ENCODE peak calls at places on chromosomes 13 and 19, in ten cellular contexts. One of them, this sample, is unnamed.

GRCh38 chr13:99399623-99399974 is 92.4 kb upstream of the GPR183 start:
- DNase-seq in vagina: no peak
- DNase-seq in Peyer's patch: no peak
- DNase-seq in uterus: no peak
- DNase-seq in adrenal gland: no peak
- DNase-seq in ovary: no peak
- DNase-seq in IMR-90: no peak
- DNase-seq in thyroid gland: no peak
- DNase-seq in esophagus squamous epithelium: no peak
- DNase-seq in stomach: peak; percentile 15
- DNase-seq in this sample: no peak

GRCh38 chr19:35592226-35592625 is 6.3 kb downstream of the PMIS2 start:
- DNase-seq in vagina: no peak
- DNase-seq in Peyer's patch: no peak
- DNase-seq in uterus: no peak
- DNase-seq in adrenal gland: peak; percentile 31
- DNase-seq in ovary: no peak
- DNase-seq in IMR-90: peak; percentile 37
- DNase-seq in thyroid gland: peak; percentile 64
- DNase-seq in esophagus squamous epithelium: no peak
- DNase-seq in stomach: peak; percentile 36
- DNase-seq in this sample: no peak

GRCh38 chr13:80962855-80963254 is 621.9 kb upstream of the SPRY2 start:
- DNase-seq in vagina: no peak
- DNase-seq in Peyer's patch: no peak
- DNase-seq in uterus: no peak
- DNase-seq in adrenal gland: no peak
- DNase-seq in ovary: no peak
- DNase-seq in IMR-90: no peak
- DNase-seq in thyroid gland: no peak
- DNase-seq in esophagus squamous epithelium: no peak
- DNase-seq in stomach: no peak
- DNase-seq in this sample: no peak

GRCh38 chr19:44644391-44645016 is 794 bp downstream of the PVR start:
- DNase-seq in vagina: no peak
- DNase-seq in Peyer's patch: peak; percentile 53
- DNase-seq in uterus: peak; percentile 34
- DNase-seq in adrenal gland: peak; percentile 70
- DNase-seq in ovary: no peak
- DNase-seq in IMR-90: peak; percentile 49
- DNase-seq in thyroid gland: peak; percentile 40
- DNase-seq in esophagus squamous epithelium: no peak
- DNase-seq in stomach: no peak
- DNase-seq in this sample: no peak

GRCh38 chr13:98143601-98144500 is 957 bp downstream of the FARP1 start:
- DNase-seq in vagina: no peak
- DNase-seq in Peyer's patch: peak; percentile 50
- DNase-seq in uterus: peak; percentile 40
- DNase-seq in adrenal gland: peak; percentile 30
- DNase-seq in ovary: peak; percentile 23
- DNase-seq in IMR-90: peak; percentile 44
- DNase-seq in thyroid gland: peak; percentile 42
- DNase-seq in esophagus squamous epithelium: no peak
- DNase-seq in stomach: no peak
- DNase-seq in this sample: peak; percentile 65

GRCh38 chr19:44777715-44778347 is at the start of gene CBLC:
- DNase-seq in vagina: no peak
- DNase-seq in Peyer's patch: peak; percentile 91
- DNase-seq in uterus: no peak
- DNase-seq in adrenal gland: peak; percentile 33
- DNase-seq in ovary: no peak
- DNase-seq in IMR-90: no peak
- DNase-seq in thyroid gland: peak; percentile 78
- DNase-seq in esophagus squamous epithelium: no peak
- DNase-seq in stomach: peak; percentile 86
- DNase-seq in this sample: no peak

GRCh38 chr19:18373892-18374629 is 11.9 kb upstream of the GDF15 start:
- DNase-seq in vagina: peak; percentile 98
- DNase-seq in Peyer's patch: peak; percentile 76
- DNase-seq in uterus: peak; percentile 95
- DNase-seq in adrenal gland: peak; percentile 95
- DNase-seq in ovary: peak; percentile 93
- DNase-seq in IMR-90: peak; percentile 99
- DNase-seq in thyroid gland: peak; percentile 92
- DNase-seq in esophagus squamous epithelium: peak; percentile 69
- DNase-seq in stomach: peak; percentile 83
- DNase-seq in this sample: peak; percentile 93

GRCh38 chr13:57634829-57635165 is 3.3 kb downstream of the PCDH17 start:
- DNase-seq in vagina: no peak
- DNase-seq in Peyer's patch: peak; percentile 38
- DNase-seq in uterus: peak; percentile 17
- DNase-seq in adrenal gland: no peak
- DNase-seq in ovary: no peak
- DNase-seq in IMR-90: no peak
- DNase-seq in thyroid gland: no peak
- DNase-seq in esophagus squamous epithelium: no peak
- DNase-seq in stomach: no peak
- DNase-seq in this sample: peak; percentile 27

DNA sequence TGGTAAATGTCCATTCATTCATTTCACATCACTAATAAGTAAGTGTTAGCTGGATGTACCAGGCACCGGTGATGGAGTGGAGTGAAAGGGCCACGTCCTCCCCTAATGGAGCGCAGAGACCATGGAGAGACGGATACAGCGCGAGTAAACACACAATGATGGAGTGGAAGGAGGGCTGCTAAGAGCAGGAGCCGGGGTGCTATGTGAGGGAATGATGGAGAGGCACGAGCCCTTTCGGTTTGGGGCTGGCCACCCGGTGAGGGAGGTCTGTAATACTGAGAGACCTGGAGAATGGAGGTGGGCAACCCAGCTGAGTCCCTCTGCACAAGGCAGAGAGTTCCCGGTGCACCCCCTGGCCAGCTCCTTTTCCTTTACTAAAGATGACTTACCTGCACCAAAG is 53.7 kb downstream of the PEPD start:
- DNase-seq in vagina: no peak
- DNase-seq in Peyer's patch: peak; percentile 27
- DNase-seq in uterus: no peak
- DNase-seq in adrenal gland: no peak
- DNase-seq in ovary: no peak
- DNase-seq in IMR-90: no peak
- DNase-seq in thyroid gland: no peak
- DNase-seq in esophagus squamous epithelium: no peak
- DNase-seq in stomach: no peak
- DNase-seq in this sample: no peak
- TF ChIP-seq POLR2A in vagina: no peak
- TF ChIP-seq POLR2A in Peyer's patch: no peak
- TF ChIP-seq POLR2A in uterus: no peak
- TF ChIP-seq POLR2A in adrenal gland: no peak
- TF ChIP-seq POLR2A in ovary: no peak
- TF ChIP-seq POLR2A in IMR-90: no peak
- TF ChIP-seq POLR2A in thyroid gland: no peak
- TF ChIP-seq POLR2A in esophagus squamous epithelium: no peak
- TF ChIP-seq POLR2A in stomach: no peak
- TF ChIP-seq POLR2A in this sample: no peak

GRCh38 chr13:21033224-21033855 is 28.0 kb downstream of the LATS2 start:
- DNase-seq in vagina: no peak
- DNase-seq in Peyer's patch: no peak
- DNase-seq in uterus: peak; percentile 26
- DNase-seq in adrenal gland: peak; percentile 78
- DNase-seq in ovary: peak; percentile 42
- DNase-seq in IMR-90: no peak
- DNase-seq in thyroid gland: peak; percentile 83
- DNase-seq in esophagus squamous epithelium: no peak
- DNase-seq in stomach: peak; percentile 69
- DNase-seq in this sample: no peak

GRCh38 chr13:21034602-21035190 is 26.7 kb downstream of the LATS2 start:
- DNase-seq in vagina: no peak
- DNase-seq in Peyer's patch: no peak
- DNase-seq in uterus: peak; percentile 26
- DNase-seq in adrenal gland: no peak
- DNase-seq in ovary: no peak
- DNase-seq in IMR-90: no peak
- DNase-seq in thyroid gland: no peak
- DNase-seq in esophagus squamous epithelium: no peak
- DNase-seq in stomach: no peak
- DNase-seq in this sample: peak; percentile 52

GRCh38 chr13:21033866-21034601 is 27.4 kb downstream of the LATS2 start:
- DNase-seq in vagina: no peak
- DNase-seq in Peyer's patch: no peak
- DNase-seq in uterus: peak; percentile 11
- DNase-seq in adrenal gland: no peak
- DNase-seq in ovary: no peak
- DNase-seq in IMR-90: no peak
- DNase-seq in thyroid gland: peak; percentile 75
- DNase-seq in esophagus squamous epithelium: no peak
- DNase-seq in stomach: peak; percentile 57
- DNase-seq in this sample: no peak

GRCh38 chr13:21031594-21031993 is 29.8 kb downstream of the LATS2 start:
- DNase-seq in vagina: no peak
- DNase-seq in Peyer's patch: no peak
- DNase-seq in uterus: no peak
- DNase-seq in adrenal gland: no peak
- DNase-seq in ovary: no peak
- DNase-seq in IMR-90: no peak
- DNase-seq in thyroid gland: peak; percentile 69
- DNase-seq in esophagus squamous epithelium: no peak
- DNase-seq in stomach: no peak
- DNase-seq in this sample: no peak

DNA sequence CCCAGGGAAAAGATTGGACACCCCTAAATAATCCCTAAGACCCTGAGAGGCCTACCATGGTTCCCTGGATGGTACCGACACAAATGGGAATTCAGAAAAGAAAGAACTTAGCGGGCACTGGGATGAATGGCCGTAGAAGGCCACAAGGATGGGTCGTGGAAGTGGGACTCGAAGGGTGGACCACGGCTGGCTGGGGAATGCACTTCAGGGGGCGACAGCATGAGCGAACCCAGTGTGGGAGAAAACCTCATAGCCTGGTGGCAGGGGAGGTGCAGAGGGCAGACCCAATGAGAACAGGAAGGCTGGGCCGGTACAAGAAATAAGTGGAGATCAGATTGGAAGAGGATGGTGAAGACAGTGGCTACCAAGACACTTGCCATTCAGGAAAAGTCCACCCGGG is 28.7 kb downstream of the LATS2 start:
- DNase-seq in vagina: no peak
- DNase-seq in Peyer's patch: no peak
- DNase-seq in uterus: peak; percentile 9
- DNase-seq in adrenal gland: no peak
- DNase-seq in ovary: no peak
- DNase-seq in IMR-90: no peak
- DNase-seq in thyroid gland: no peak
- DNase-seq in esophagus squamous epithelium: no peak
- DNase-seq in stomach: no peak
- DNase-seq in this sample: no peak
- H3K4me1 ChIP-seq in vagina: peaks cover 52% of the 10 kb centered on the region
- H3K4me1 ChIP-seq in Peyer's patch: peaks cover 14% of the 10 kb centered on the region
- H3K4me1 ChIP-seq in uterus: peaks cover 4% of the 10 kb centered on the region
- H3K4me1 ChIP-seq in adrenal gland: peaks cover 37% of the 10 kb centered on the region
- H3K4me1 ChIP-seq in ovary: peaks cover 15% of the 10 kb centered on the region
- H3K4me1 ChIP-seq in IMR-90: peaks cover 29% of the 10 kb centered on the region
- H3K4me1 ChIP-seq in thyroid gland: peaks cover 61% of the 10 kb centered on the region
- H3K4me1 ChIP-seq in esophagus squamous epithelium: peaks cover 10% of the 10 kb centered on the region
- H3K4me1 ChIP-seq in stomach: peaks cover 30% of the 10 kb centered on the region
- H3K4me1 ChIP-seq in this sample: peaks cover 31% of the 10 kb centered on the region

GRCh38 chr19:41860419-41861097 is 503 bp downstream of the RPS19 start:
- DNase-seq in vagina: no peak
- DNase-seq in Peyer's patch: no peak
- DNase-seq in uterus: no peak
- DNase-seq in adrenal gland: peak; percentile 44
- DNase-seq in ovary: no peak
- DNase-seq in IMR-90: no peak
- DNase-seq in thyroid gland: peak; percentile 14
- DNase-seq in esophagus squamous epithelium: no peak
- DNase-seq in stomach: no peak
- DNase-seq in this sample: no peak

GRCh38 chr19:41861846-41862245 is 1.8 kb downstream of the RPS19 start:
- DNase-seq in vagina: no peak
- DNase-seq in Peyer's patch: no peak
- DNase-seq in uterus: no peak
- DNase-seq in adrenal gland: no peak
- DNase-seq in ovary: no peak
- DNase-seq in IMR-90: no peak
- DNase-seq in thyroid gland: no peak
- DNase-seq in esophagus squamous epithelium: no peak
- DNase-seq in stomach: no peak
- DNase-seq in this sample: no peak

GRCh38 chr19:41862445-41862986 is 2.5 kb downstream of the RPS19 start:
- DNase-seq in vagina: no peak
- DNase-seq in Peyer's patch: no peak
- DNase-seq in uterus: no peak
- DNase-seq in adrenal gland: no peak
- DNase-seq in ovary: no peak
- DNase-seq in IMR-90: no peak
- DNase-seq in thyroid gland: no peak
- DNase-seq in esophagus squamous epithelium: no peak
- DNase-seq in stomach: no peak
- DNase-seq in this sample: no peak

GRCh38 chr19:41859618-41860418 is at the start of gene RPS19:
- DNase-seq in vagina: peak; percentile 99
- DNase-seq in Peyer's patch: peak; percentile 98
- DNase-seq in uterus: peak; percentile 98
- DNase-seq in adrenal gland: peak; percentile 98
- DNase-seq in ovary: peak; percentile 99
- DNase-seq in IMR-90: peak; percentile 98
- DNase-seq in thyroid gland: peak; percentile 99
- DNase-seq in esophagus squamous epithelium: peak; percentile 86
- DNase-seq in stomach: peak; percentile 99
- DNase-seq in this sample: peak; percentile 99

DNA sequence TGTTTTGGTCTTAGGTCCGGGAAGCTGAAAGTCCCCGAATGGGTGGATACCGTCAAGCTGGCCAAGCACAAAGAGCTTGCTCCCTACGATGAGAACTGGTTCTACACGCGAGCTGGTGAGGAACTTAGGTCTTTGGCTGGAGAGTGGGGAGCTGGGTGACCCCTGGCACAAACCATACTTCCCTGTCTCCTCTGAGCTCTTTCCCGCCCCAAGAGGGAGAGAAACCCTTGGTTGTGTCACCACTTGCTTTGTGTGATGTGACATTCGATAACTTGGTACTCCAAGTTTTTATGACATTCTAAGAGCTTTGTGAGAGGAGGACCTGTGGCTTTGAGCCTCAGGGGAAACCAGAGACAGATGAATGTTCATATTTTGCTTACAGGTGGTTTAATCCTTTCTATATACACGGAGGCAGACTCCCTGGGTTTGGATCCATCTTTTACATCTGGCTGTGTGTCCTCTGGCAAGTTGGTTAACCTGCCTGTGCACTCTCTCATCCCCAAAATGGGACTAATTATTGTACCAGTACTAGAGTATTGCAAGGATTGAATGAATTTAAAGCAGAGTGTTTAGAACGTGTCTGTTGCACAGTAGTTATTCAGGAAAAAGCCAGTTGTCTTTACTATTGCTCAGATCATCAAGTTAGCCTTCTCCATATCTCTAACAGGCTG is 1.2 kb downstream of the RPS19 start:
- DNase-seq in vagina: no peak
- DNase-seq in Peyer's patch: no peak
- DNase-seq in uterus: no peak
- DNase-seq in adrenal gland: no peak
- DNase-seq in ovary: no peak
- DNase-seq in IMR-90: no peak
- DNase-seq in thyroid gland: no peak
- DNase-seq in esophagus squamous epithelium: no peak
- DNase-seq in stomach: no peak
- DNase-seq in this sample: no peak
- TF ChIP-seq POLR2A in vagina: no peak
- TF ChIP-seq POLR2A in Peyer's patch: no peak
- TF ChIP-seq POLR2A in uterus: no peak
- TF ChIP-seq POLR2A in adrenal gland: no peak
- TF ChIP-seq POLR2A in ovary: no peak
- TF ChIP-seq POLR2A in IMR-90: no peak
- TF ChIP-seq POLR2A in thyroid gland: no peak
- TF ChIP-seq POLR2A in esophagus squamous epithelium: no peak
- TF ChIP-seq POLR2A in stomach: no peak
- TF ChIP-seq POLR2A in this sample: no peak

GRCh38 chr13:40605573-40605972 is 60.9 kb downstream of the FOXO1 start:
- DNase-seq in vagina: no peak
- DNase-seq in Peyer's patch: no peak
- DNase-seq in uterus: no peak
- DNase-seq in adrenal gland: no peak
- DNase-seq in ovary: no peak
- DNase-seq in IMR-90: no peak
- DNase-seq in thyroid gland: no peak
- DNase-seq in esophagus squamous epithelium: no peak
- DNase-seq in stomach: no peak
- DNase-seq in this sample: no peak
- H3K4me1 ChIP-seq in vagina: peaks cover 37% of the 10 kb centered on the region
- H3K4me1 ChIP-seq in Peyer's patch: peaks cover 12% of the 10 kb centered on the region
- H3K4me1 ChIP-seq in uterus: peaks cover 15% of the 10 kb centered on the region
- H3K4me1 ChIP-seq in adrenal gland: peaks cover 25% of the 10 kb centered on the region
- H3K4me1 ChIP-seq in ovary: peaks cover 18% of the 10 kb centered on the region
- H3K4me1 ChIP-seq in IMR-90: no peaks in the 10 kb centered on the region
- H3K4me1 ChIP-seq in thyroid gland: peaks cover under 1% of the 10 kb centered on the region
- H3K4me1 ChIP-seq in esophagus squamous epithelium: peaks cover 5% of the 10 kb centered on the region
- H3K4me1 ChIP-seq in stomach: peaks cover under 1% of the 10 kb centered on the region
- H3K4me1 ChIP-seq in this sample: no peaks in the 10 kb centered on the region

This sample was measured in heart left ventricle.